ENCODE peak calls at places on chromosomes 5 and 9, in five cellular contexts. M is OCI-LY7; R is colonic mucosa; F is effector memory CD4-positive, alpha-beta T cell; U is prostate gland. W is an unnamed sample.

GRCh38 chr5:140255460-140256157 is 47.3 kb downstream of the PFDN1 start:
- DNase-seq in M (no peak), R (no peak), F (no peak), U (no peak), W (no peak)

GRCh38 chr5:6583049-6583880 is 49.6 kb downstream of the NSUN2 start:
- DNase-seq in M (no peak), R (no peak), F (no peak), U (peak), W (no peak)

GRCh38 chr5:54095969-54096368 is 214.4 kb downstream of the ARL15 start:
- DNase-seq in M (no peak), R (no peak), F (no peak), U (no peak), W (no peak)

GRCh38 chr5:1227669-1228068 is 2.5 kb downstream of the SLC6A18 start:
- DNase-seq in M (no peak), R (no peak), F (no peak), U (peak), W (no peak)

GRCh38 chr5:76943006-76943405 is 9.8 kb upstream of the CRHBP start:
- DNase-seq in M (no peak), R (no peak), F (no peak), U (no peak), W (no peak)

GRCh38 chr9:98944130-98945074 is 695 bp downstream of the COL15A1 start:
- DNase-seq in M (no peak), R (no peak), F (no peak), U (no peak), W (peak)

GRCh38 chr9:135858491-135859185 is 48.7 kb downstream of the CAMSAP1 start:
- DNase-seq in M (no peak), R (no peak), F (no peak), U (no peak), W (no peak)

GRCh38 chr9:69743930-69744329 is 15.9 kb downstream of the PTAR1 start:
- DNase-seq in M (no peak), R (no peak), F (no peak), U (no peak), W (no peak)

GRCh38 chr5:36240779-36241635 is 718 bp downstream of the NADK2 start:
- DNase-seq in M (peak), R (peak), F (peak), U (peak), W (peak)

GRCh38 chr9:123329329-123329955 is 26.6 kb upstream of the CRB2 start:
- DNase-seq in M (peak), R (peak), F (no peak), U (peak), W (no peak)

GRCh38 chr9:35646583-35647265 is 4.0 kb downstream of the SIT1 start:
- DNase-seq in M (peak), R (peak), F (peak), U (peak), W (peak)

GRCh38 chr5:112418412-112419049 is 546 bp downstream of the EPB41L4A start:
- DNase-seq in M (no peak), R (peak), F (no peak), U (no peak), W (no peak)

GRCh38 chr9:110814159-110814558 is 145.6 kb downstream of the MUSK start:
- DNase-seq in M (no peak), R (no peak), F (no peak), U (no peak), W (no peak)

GRCh38 chr9:110427497-110428104 is 89.9 kb upstream of the TXNDC8 start:
- DNase-seq in M (peak), R (peak), F (no peak), U (no peak), W (peak)

GRCh38 chr9:136336881-136337280 is 9.5 kb downstream of the GPSM1 start:
- DNase-seq in M (no peak), R (no peak), F (no peak), U (no peak), W (no peak)

GRCh38 chr5:127887282-127887681 is 184.1 kb downstream of the CCDC192 start:
- DNase-seq in M (no peak), R (no peak), F (no peak), U (no peak), W (no peak)

GRCh38 chr5:119016125-119016774 is 27.9 kb upstream of the DTWD2 start:
- DNase-seq in M (peak), R (no peak), F (no peak), U (no peak), W (no peak)

GRCh38 chr9:116074658-116075057 is 78.9 kb upstream of the PAPPA start:
- DNase-seq in M (no peak), R (no peak), F (no peak), U (no peak), W (no peak)

GRCh38 chr5:41637424-41637823 is 127.0 kb upstream of the PLCXD3 start:
- DNase-seq in M (no peak), R (no peak), F (no peak), U (no peak), W (no peak)

GRCh38 chr5:10329808-10330481 is 22.2 kb upstream of the CMBL start:
- DNase-seq in M (no peak), R (peak), F (no peak), U (no peak), W (peak)

GRCh38 chr5:78300464-78301045 is 6.1 kb upstream of the AP3B1 start:
- DNase-seq in M (peak), R (no peak), F (no peak), U (no peak), W (no peak)

GRCh38 chr9:117411547-117411946 is 3.3 kb downstream of the ASTN2 start:
- DNase-seq in M (peak), R (no peak), F (no peak), U (peak), W (no peak)

GRCh38 chr5:132418876-132419275 is 49.4 kb downstream of the SLC22A5 start:
- DNase-seq in M (no peak), R (no peak), F (no peak), U (no peak), W (no peak)

GRCh38 chr5:138955013-138955660 is 80.0 kb upstream of the LRRTM2 start:
- DNase-seq in M (no peak), R (peak), F (no peak), U (no peak), W (no peak)

GRCh38 chr5:170691623-170692022 is 91.9 kb upstream of the GABRP start:
- DNase-seq in M (no peak), R (no peak), F (no peak), U (no peak), W (no peak)

GRCh38 chr9:114910541-114910940 is 19.9 kb downstream of the TNFSF8 start:
- DNase-seq in M (peak), R (no peak), F (no peak), U (peak), W (no peak)

GRCh38 chr5:31106259-31106658 is 87.2 kb upstream of the CDH6 start:
- DNase-seq in M (no peak), R (no peak), F (no peak), U (no peak), W (no peak)

GRCh38 chr5:23466401-23466886 is 41.0 kb upstream of the PRDM9 start:
- DNase-seq in M (no peak), R (no peak), F (no peak), U (no peak), W (no peak)

GRCh38 chr5:65623482-65623881 is 651 bp downstream of the TRIM23 start:
- DNase-seq in M (no peak), R (peak), F (no peak), U (no peak), W (no peak)

GRCh38 chr5:163459465-163459887 is 426 bp downstream of the NUDCD2 start:
- DNase-seq in M (no peak), R (no peak), F (no peak), U (no peak), W (no peak)

GRCh38 chr5:74072646-74073045 is 446.6 kb downstream of the ARHGEF28 start:
- DNase-seq in M (no peak), R (no peak), F (no peak), U (no peak), W (no peak)

DNA sequence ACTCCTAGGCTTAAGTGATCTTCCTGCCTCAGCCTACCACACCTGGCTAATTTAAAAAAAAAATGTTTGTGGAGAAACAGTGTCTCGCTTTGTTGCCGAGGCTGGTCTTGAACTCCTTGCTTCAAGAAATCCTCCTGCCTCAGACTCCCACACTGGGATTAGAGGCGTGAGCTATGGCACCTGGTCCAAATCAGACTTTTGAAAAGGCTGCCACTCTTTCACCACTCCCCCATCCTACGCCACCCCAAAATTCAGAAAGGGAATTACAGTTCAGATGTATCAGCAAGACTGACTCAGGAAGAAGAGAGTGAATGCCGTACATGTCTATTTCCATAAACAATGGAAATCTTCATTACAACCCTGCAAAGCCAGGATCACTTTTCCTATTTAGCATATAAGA is 2.9 kb downstream of the FBLL1 start:
- DNase-seq in M (no peak), R (no peak), F (no peak), U (no peak), W (no peak)
- H3K4me3 ChIP-seq in M (no peak), R (no peak), F (no peak), U (no peak), W (no peak)

GRCh38 chr9:88813810-88814209 is 177.5 kb upstream of the S1PR3 start:
- DNase-seq in M (no peak), R (no peak), F (no peak), U (no peak), W (no peak)

GRCh38 chr9:88811511-88811910 is 179.8 kb upstream of the S1PR3 start:
- DNase-seq in M (no peak), R (no peak), F (no peak), U (no peak), W (no peak)

GRCh38 chr9:88810826-88811225 is 180.4 kb upstream of the S1PR3 start:
- DNase-seq in M (no peak), R (no peak), F (no peak), U (no peak), W (no peak)

GRCh38 chr9:88814521-88815101 is 176.7 kb upstream of the S1PR3 start:
- DNase-seq in M (no peak), R (no peak), F (no peak), U (no peak), W (peak)

GRCh38 chr9:88812938-88813670 is 178.2 kb upstream of the S1PR3 start:
- DNase-seq in M (no peak), R (no peak), F (no peak), U (no peak), W (no peak)
- H3K27ac ChIP-seq in M (no peak), R (no peak), F (no peak), U (no peak), W (no peak)

GRCh38 chr9:122213589-122214413 is 15.0 kb downstream of the LHX6 start:
- DNase-seq in M (peak), R (peak), F (peak), U (no peak), W (no peak)

GRCh38 chr9:122216138-122216797 is 12.5 kb downstream of the LHX6 start:
- DNase-seq in M (no peak), R (no peak), F (no peak), U (no peak), W (no peak)

GRCh38 chr9:122213102-122213588 is 15.6 kb downstream of the LHX6 start:
- DNase-seq in M (no peak), R (no peak), F (no peak), U (no peak), W (no peak)

GRCh38 chr9:122215663-122216062 is 13.1 kb downstream of the LHX6 start:
- DNase-seq in M (no peak), R (no peak), F (no peak), U (no peak), W (no peak)

GRCh38 chr9:122214507-122214906 is 14.2 kb downstream of the LHX6 start:
- DNase-seq in M (no peak), R (no peak), F (no peak), U (no peak), W (no peak)
- H3K4me3 ChIP-seq in M (peak), R (no peak), F (peak), U (peak), W (no peak)

GRCh38 chr5:68368686-68369359 is 153.3 kb downstream of the PIK3R1 start:
- DNase-seq in M (no peak), R (no peak), F (no peak), U (no peak), W (no peak)

GRCh38 chr5:68365894-68366293 is 150.3 kb downstream of the PIK3R1 start:
- DNase-seq in M (no peak), R (no peak), F (no peak), U (no peak), W (no peak)

GRCh38 chr5:68368280-68368679 is 152.7 kb downstream of the PIK3R1 start:
- DNase-seq in M (no peak), R (no peak), F (no peak), U (no peak), W (no peak)

GRCh38 chr5:68367274-68367673 is 151.7 kb downstream of the PIK3R1 start:
- DNase-seq in M (no peak), R (no peak), F (no peak), U (no peak), W (no peak)

DNA sequence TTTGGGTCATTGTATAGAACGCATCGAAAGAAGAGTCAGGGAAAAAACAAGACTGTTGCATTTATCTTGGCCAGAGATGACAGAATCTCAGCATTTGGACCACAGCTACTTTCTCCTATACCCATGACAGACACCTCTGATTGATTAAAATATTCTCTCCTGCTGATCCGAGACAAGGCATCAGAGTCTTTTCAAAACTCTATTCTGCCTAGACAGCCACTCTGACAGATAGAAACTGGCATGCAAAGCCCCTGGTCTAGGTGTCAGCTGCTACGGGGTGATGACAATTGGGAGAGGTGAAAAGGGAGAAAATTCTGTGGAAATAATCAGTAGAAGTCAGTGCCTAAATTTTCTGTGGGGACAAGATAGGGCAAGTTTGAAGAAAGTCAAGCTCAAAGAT is 152.2 kb downstream of the PIK3R1 start:
- DNase-seq in M (no peak), R (no peak), F (no peak), U (no peak), W (no peak)
- H3K27ac ChIP-seq in M (no peak), R (no peak), F (no peak), U (no peak), W (no peak)

GRCh38 chr9:2373648-2374047 is 247.9 kb upstream of the VLDLR start:
- DNase-seq in M (no peak), R (no peak), F (no peak), U (no peak), W (no peak)

DNA sequence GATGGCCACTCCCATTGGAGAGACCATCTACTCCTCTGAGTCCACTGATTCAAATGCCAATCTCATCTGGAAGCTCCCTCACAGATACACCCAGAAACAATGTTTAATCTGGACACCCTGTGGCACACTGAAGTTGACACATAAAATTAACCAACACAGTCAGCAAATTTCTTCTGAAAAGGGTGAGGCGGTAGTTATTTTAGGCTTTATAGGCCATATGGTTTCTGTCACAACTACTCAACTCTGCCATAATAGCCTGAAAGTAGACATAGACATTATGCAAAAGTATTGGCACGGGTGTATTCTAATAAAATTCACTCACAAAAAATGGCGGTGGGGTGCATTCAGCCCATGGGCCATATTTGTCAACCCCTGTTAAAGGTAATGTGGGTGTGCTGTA is 244.5 kb upstream of the VLDLR start:
- DNase-seq in M (no peak), R (no peak), F (no peak), U (no peak), W (no peak)
- H3K4me3 ChIP-seq in M (no peak), R (no peak), F (no peak), U (no peak), W (no peak)

GRCh38 chr5:107284822-107285510 is 385.8 kb downstream of the EFNA5 start:
- DNase-seq in M (no peak), R (no peak), F (no peak), U (peak), W (no peak)

GRCh38 chr5:107290780-107291398 is 379.8 kb downstream of the EFNA5 start:
- DNase-seq in M (no peak), R (no peak), F (no peak), U (no peak), W (no peak)

GRCh38 chr5:107289030-107289714 is 381.6 kb downstream of the EFNA5 start:
- DNase-seq in M (no peak), R (no peak), F (no peak), U (no peak), W (no peak)

GRCh38 chr5:107285772-107286171 is 385.0 kb downstream of the EFNA5 start:
- DNase-seq in M (no peak), R (no peak), F (no peak), U (no peak), W (no peak)

DNA sequence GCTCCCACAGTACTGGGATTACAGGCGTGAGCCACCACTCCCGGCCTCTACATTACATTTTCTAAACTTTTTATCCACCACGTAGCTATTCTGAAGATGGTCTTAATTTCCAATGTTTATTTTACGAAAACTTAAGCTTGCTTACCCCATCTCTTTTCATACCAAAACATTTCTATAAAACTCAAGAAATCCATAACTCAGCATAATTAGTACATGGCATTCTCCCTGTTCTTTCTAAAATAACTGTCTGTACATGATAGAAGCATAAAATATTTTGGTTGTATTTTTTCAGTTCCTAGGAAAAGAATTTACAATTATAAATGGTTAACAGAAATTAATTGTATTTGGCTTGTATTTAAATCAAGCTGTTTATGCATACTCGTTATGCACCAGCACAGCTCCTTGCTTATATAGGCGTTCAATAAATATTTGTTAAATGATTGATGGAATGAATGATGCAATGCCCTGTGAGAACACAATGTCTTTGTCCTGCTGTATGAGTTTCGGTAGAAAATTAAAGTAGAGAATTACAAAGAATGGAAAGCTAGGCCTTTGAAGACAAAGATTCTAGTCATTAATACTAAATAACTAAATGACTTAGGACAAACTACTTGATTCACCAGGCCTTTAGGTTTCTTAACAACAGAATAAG is 384.2 kb downstream of the EFNA5 start:
- DNase-seq in M (no peak), R (no peak), F (no peak), U (no peak), W (no peak)
- H3K27ac ChIP-seq in M (no peak), R (no peak), F (no peak), U (no peak), W (no peak)

GRCh38 chr5:97544279-97545077 is 361.4 kb upstream of the RIOK2 start:
- DNase-seq in M (no peak), R (no peak), F (no peak), U (no peak), W (no peak)
- H3K4me3 ChIP-seq in M (no peak), R (no peak), F (no peak), U (no peak), W (no peak)

GRCh38 chr5:133916479-133916878 is 51.9 kb downstream of the C5orf15 start:
- DNase-seq in M (no peak), R (no peak), F (no peak), U (no peak), W (no peak)

GRCh38 chr5:133909584-133909983 is 58.8 kb downstream of the C5orf15 start:
- DNase-seq in M (no peak), R (no peak), F (no peak), U (no peak), W (no peak)

GRCh38 chr5:133913413-133914155 is 54.8 kb downstream of the C5orf15 start:
- DNase-seq in M (no peak), R (no peak), F (no peak), U (no peak), W (no peak)

GRCh38 chr5:133910596-133910995 is 57.8 kb downstream of the C5orf15 start:
- DNase-seq in M (no peak), R (no peak), F (no peak), U (no peak), W (no peak)

DNA sequence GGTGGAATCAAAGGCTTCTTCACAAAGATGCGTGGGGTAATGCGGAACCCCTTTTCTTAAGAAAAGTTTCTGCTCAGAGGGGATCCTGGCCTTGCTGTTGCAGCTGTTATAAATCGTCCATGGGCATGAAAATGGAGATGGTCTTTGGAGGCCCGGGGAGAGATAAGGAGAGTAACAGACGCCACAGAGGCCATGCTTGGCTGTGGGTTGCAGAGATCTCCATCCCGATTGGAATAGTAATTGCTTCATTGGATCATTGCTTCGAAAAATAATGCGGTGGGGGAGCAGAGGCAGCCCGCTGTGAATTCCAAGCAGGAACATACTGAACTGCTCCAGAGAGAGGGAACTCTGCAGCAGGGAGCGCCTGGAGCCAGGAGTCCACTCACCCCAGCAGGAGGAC is 55.5 kb downstream of the C5orf15 start:
- DNase-seq in M (no peak), R (no peak), F (no peak), U (no peak), W (no peak)
- H3K27ac ChIP-seq in M (no peak), R (no peak), F (no peak), U (no peak), W (no peak)

W was measured in uterus.